ENCODE peak calls at places on chromosomes 16 and 17, in six cellular contexts. Q is A549, N is K562, V is HCT116, Z is GM12878, B is H1. U is an unnamed sample.

GRCh38 chr17:28883967-28884702 is 13.4 kb downstream of the FLOT2 start:
- DNase-seq in Q (no peak), N (no peak), V (no peak), Z (no peak), B (no peak), U (no peak)

GRCh38 chr16:24975428-24975889 is 39.7 kb downstream of the ARHGAP17 start:
- DNase-seq in Q (no peak), N (no peak), V (no peak), Z (peak; percentile 76), B (no peak), U (peak; percentile 66)

GRCh38 chr17:45227631-45228120 is 6.0 kb downstream of the FMNL1 start:
- DNase-seq in Q (no peak), N (no peak), V (no peak), Z (no peak), B (no peak), U (no peak)

GRCh38 chr17:58388302-58389190 is 28.8 kb downstream of the RNF43 start:
- DNase-seq in Q (no peak), N (no peak), V (no peak), Z (no peak), B (no peak), U (no peak)

GRCh38 chr17:71975998-71976649 is 144.7 kb upstream of the SOX9 start:
- DNase-seq in Q (peak; percentile 86), N (no peak), V (no peak), Z (no peak), B (no peak), U (peak; percentile 97)

GRCh38 chr16:19132898-19133297 is 19.1 kb downstream of the ITPRIPL2 start:
- DNase-seq in Q (no peak), N (no peak), V (no peak), Z (no peak), B (no peak), U (no peak)

GRCh38 chr17:62125307-62125706 is 60.2 kb upstream of the MED13 start:
- DNase-seq in Q (no peak), N (no peak), V (no peak), Z (no peak), B (no peak), U (no peak)

GRCh38 chr16:50547340-50547865 is 793 bp upstream of the NKD1 start:
- DNase-seq in Q (peak; percentile 68), N (peak; percentile 29), V (peak; percentile 26), Z (peak; percentile 5), B (no peak), U (no peak)

GRCh38 chr17:80327518-80327917 is 66.9 kb downstream of the RNF213 start:
- DNase-seq in Q (no peak), N (no peak), V (no peak), Z (no peak), B (no peak), U (no peak)

GRCh38 chr17:32998111-32998892 is 6.7 kb downstream of the SPACA3 start:
- DNase-seq in Q (peak; percentile 79), N (peak; percentile 89), V (peak; percentile 55), Z (no peak), B (peak; percentile 54), U (peak; percentile 68)

GRCh38 chr16:88769617-88770458 is 15.2 kb downstream of the PIEZO1 start:
- DNase-seq in Q (peak; percentile 66), N (peak; percentile 88), V (no peak), Z (no peak), B (peak; percentile 60), U (no peak)

GRCh38 chr16:75011634-75012307 is 12.9 kb downstream of the ZNRF1 start:
- DNase-seq in Q (no peak), N (no peak), V (peak; percentile 75), Z (peak; percentile 92), B (no peak), U (peak; percentile 92)

DNA sequence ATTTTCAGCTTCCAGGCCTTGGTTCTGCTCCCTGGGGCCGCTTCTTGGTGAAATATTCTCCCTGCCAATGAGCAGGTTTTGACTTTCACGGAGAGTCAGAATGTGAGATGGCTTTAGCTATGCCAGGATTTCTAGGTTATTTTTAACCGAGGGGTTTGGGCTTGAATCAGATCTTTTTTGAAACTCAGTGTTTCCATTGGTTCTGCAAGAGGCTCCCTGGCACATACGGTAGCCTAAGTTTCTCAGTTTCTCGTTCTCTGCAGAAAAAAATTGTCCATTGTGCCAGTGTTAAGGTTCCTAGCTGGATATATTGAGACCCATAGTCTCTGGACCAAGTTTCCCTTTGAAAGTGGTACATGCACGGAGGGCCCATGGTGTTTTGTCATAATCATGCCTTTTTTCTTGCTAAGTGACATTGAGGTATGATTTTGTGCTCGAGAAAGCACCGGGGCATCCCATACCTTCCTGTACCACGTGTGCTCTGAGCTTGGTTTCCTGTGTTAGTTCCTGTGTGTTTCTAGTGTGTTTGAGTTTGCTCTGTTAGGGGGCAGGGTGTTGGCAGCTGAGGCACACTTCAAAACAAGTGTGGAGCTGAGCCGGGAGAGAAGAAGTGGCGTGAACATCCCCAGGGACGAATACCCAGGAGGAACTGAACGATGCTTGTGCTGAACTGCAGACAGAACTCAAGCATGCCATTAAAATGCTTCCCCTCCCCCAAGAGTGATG is 127.2 kb downstream of the HS3ST3B1 start:
- DNase-seq in Q (no peak), N (no peak), V (no peak), Z (peak; percentile 3), B (no peak), U (no peak)
- TF ChIP-seq RAD21 in Q (no peak), N (no peak), V (no peak), Z (no peak), B (no peak), U (no peak)

GRCh38 chr17:12590417-12590816 is 75.3 kb upstream of the MYOCD start:
- DNase-seq in Q (no peak), N (no peak), V (no peak), Z (no peak), B (no peak), U (no peak)

GRCh38 chr17:12588531-12588930 is 77.2 kb upstream of the MYOCD start:
- DNase-seq in Q (no peak), N (no peak), V (no peak), Z (no peak), B (no peak), U (no peak)

GRCh38 chr17:12596961-12597360 is 68.7 kb upstream of the MYOCD start:
- DNase-seq in Q (no peak), N (no peak), V (no peak), Z (no peak), B (no peak), U (no peak)

GRCh38 chr17:12591336-12591735 is 74.4 kb upstream of the MYOCD start:
- DNase-seq in Q (no peak), N (no peak), V (no peak), Z (no peak), B (no peak), U (peak; percentile 76)

GRCh38 chr17:12592941-12593340 is 72.7 kb upstream of the MYOCD start:
- DNase-seq in Q (no peak), N (no peak), V (no peak), Z (no peak), B (no peak), U (no peak)
- TF ChIP-seq RAD21 in Q (no peak), N (no peak), V (no peak), Z (no peak), B (no peak), U (no peak)

GRCh38 chr17:682150-682549 is 32.5 kb downstream of the VPS53 start:
- DNase-seq in Q (no peak), N (no peak), V (no peak), Z (no peak), B (no peak), U (no peak)

GRCh38 chr17:685006-685405 is 29.6 kb downstream of the VPS53 start:
- DNase-seq in Q (no peak), N (no peak), V (no peak), Z (no peak), B (no peak), U (no peak)

GRCh38 chr17:683499-684254 is 31.0 kb downstream of the VPS53 start:
- DNase-seq in Q (no peak), N (no peak), V (no peak), Z (no peak), B (no peak), U (no peak)

GRCh38 chr17:681738-682137 is 32.9 kb downstream of the VPS53 start:
- DNase-seq in Q (no peak), N (no peak), V (no peak), Z (no peak), B (no peak), U (peak; percentile 87)

GRCh38 chr17:683040-683439 is 31.6 kb downstream of the VPS53 start:
- DNase-seq in Q (no peak), N (no peak), V (no peak), Z (no peak), B (no peak), U (no peak)
- TF ChIP-seq RAD21 in Q (no peak), N (no peak), V (no peak), Z (no peak), B (no peak), U (no peak)

GRCh38 chr17:43917348-43918025 is 10.2 kb upstream of the MPP2 start:
- DNase-seq in Q (no peak), N (peak; percentile 37), V (no peak), Z (no peak), B (no peak), U (peak; percentile 10)
- TF ChIP-seq RAD21 in Q (no peak), N (peak; percentile 55), V (peak; percentile 4), Z (peak; percentile 33), B (peak; percentile 57), U (peak; percentile 31)

GRCh38 chr16:85822145-85822544 is 22.6 kb downstream of the COX4I1 start:
- DNase-seq in Q (no peak), N (no peak), V (no peak), Z (no peak), B (no peak), U (no peak)

GRCh38 chr16:85821441-85821901 is 22.0 kb downstream of the COX4I1 start:
- DNase-seq in Q (peak; percentile 92), N (peak; percentile 88), V (peak; percentile 76), Z (peak; percentile 41), B (peak; percentile 63), U (peak; percentile 76)

GRCh38 chr16:85819711-85820110 is 20.2 kb downstream of the COX4I1 start:
- DNase-seq in Q (no peak), N (no peak), V (no peak), Z (no peak), B (no peak), U (no peak)

GRCh38 chr16:85820604-85821372 is 21.3 kb downstream of the COX4I1 start:
- DNase-seq in Q (no peak), N (no peak), V (peak; percentile 10), Z (no peak), B (no peak), U (no peak)

GRCh38 chr16:85819245-85819644 is 19.8 kb downstream of the COX4I1 start:
- DNase-seq in Q (peak; percentile 88), N (peak; percentile 83), V (peak; percentile 90), Z (peak; percentile 56), B (peak; percentile 89), U (peak; percentile 71)
- TF ChIP-seq RAD21 in Q (peak; percentile 50), N (peak; percentile 68), V (peak; percentile 74), Z (peak; percentile 71), B (peak; percentile 76), U (peak; percentile 57)

DNA sequence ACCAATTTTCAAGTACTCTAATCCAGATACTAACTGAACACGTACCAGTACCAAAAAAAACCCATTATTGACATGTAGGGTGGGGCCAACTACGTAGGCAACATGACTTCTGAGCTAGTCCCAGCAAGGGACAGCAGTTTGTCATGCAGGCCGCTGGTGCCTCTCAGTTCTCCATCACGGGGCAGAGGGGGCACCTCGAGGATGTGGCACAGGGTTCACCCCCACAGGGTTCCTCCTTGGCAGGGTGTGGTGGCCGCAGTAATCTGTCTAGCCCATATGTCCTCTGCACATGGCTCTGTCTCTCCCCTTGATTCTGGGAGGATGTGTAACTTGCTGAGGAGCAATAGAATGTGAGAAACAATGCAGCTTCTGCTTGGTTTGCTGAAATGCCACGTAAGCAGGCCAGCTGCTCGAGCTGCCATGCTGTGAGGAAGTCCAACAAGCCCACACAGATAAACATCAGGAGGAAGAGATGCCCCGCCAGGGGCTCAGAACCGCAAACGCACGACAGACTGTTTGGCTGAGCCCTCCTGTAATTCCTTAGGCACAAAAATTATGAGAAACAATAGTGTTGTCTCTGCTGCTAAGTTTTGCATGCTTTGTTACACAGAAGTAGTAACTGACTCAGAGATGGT is 62.4 kb downstream of the NT5M start:
- DNase-seq in Q (no peak), N (no peak), V (no peak), Z (no peak), B (no peak), U (no peak)
- TF ChIP-seq RAD21 in Q (no peak), N (no peak), V (no peak), Z (no peak), B (no peak), U (no peak)